ENCODE peak calls at places on chromosomes 5 and 9, in ten cellular contexts. B is stimulated activated CD4-positive, alpha-beta T cell treated with anti-CD3 and anti-CD28 coated beads, Interleukin-4, amount 100 ng/mL, for 1 hour; D is HL-60; V is HuH-7; L is iPS-NIHi11; P is NCI-H460; N is Calu3; Q is activated CD4-positive, alpha-beta T cell treated with anti-CD3 and anti-CD28 coated beads for 4 hours; F is MCF 10A; X is cardiac muscle cell. J is an unnamed sample.

GRCh38 chr9:133968428-133968827 is 23.7 kb downstream of the VAV2 start:
- DNase-seq in B (no peak), D (no peak), V (no peak), L (no peak), P (no peak), N (no peak), Q (no peak), F (no peak), X (no peak), J (no peak)

GRCh38 chr5:78549043-78549442 is 99.5 kb downstream of the LHFPL2 start:
- DNase-seq in B (no peak), D (peak), V (no peak), L (no peak), P (no peak), N (no peak), Q (no peak), F (no peak), X (peak), J (no peak)

GRCh38 chr5:51652980-51653379 is 269.7 kb downstream of the ISL1 start:
- DNase-seq in B (no peak), D (no peak), V (no peak), L (peak), P (no peak), N (peak), Q (no peak), F (peak), X (no peak), J (no peak)

GRCh38 chr9:105264380-105264779 is 19.9 kb downstream of the SLC44A1 start:
- DNase-seq in B (no peak), D (no peak), V (no peak), L (no peak), P (no peak), N (no peak), Q (no peak), F (peak), X (peak), J (no peak)

GRCh38 chr9:16179566-16179965 is 626.7 kb downstream of the CCDC171 start:
- DNase-seq in B (no peak), D (no peak), V (no peak), L (no peak), P (no peak), N (no peak), Q (no peak), F (no peak), X (no peak), J (no peak)

GRCh38 chr9:129673602-129674001 is 8.2 kb downstream of the PRRX2 start:
- DNase-seq in B (no peak), D (no peak), V (no peak), L (no peak), P (no peak), N (no peak), Q (no peak), F (no peak), X (no peak), J (no peak)

GRCh38 chr5:446864-447263 is 3.9 kb downstream of the EXOC3 start:
- DNase-seq in B (peak), D (no peak), V (peak), L (peak), P (peak), N (no peak), Q (no peak), F (peak), X (peak), J (no peak)

GRCh38 chr5:157607371-157608161 is 32.0 kb upstream of the ADAM19 start:
- DNase-seq in B (peak), D (no peak), V (no peak), L (no peak), P (peak), N (peak), Q (peak), F (peak), X (peak), J (peak)

GRCh38 chr5:167339205-167339604 is 952.2 kb upstream of the WWC1 start:
- DNase-seq in B (no peak), D (no peak), V (no peak), L (no peak), P (no peak), N (no peak), Q (no peak), F (no peak), X (no peak), J (no peak)

GRCh38 chr5:136275601-136276000 is 82.6 kb upstream of the SMIM32 start:
- DNase-seq in B (no peak), D (no peak), V (peak), L (no peak), P (no peak), N (no peak), Q (no peak), F (no peak), X (no peak), J (peak)

GRCh38 chr5:153960269-153961215 is 78.2 kb downstream of the FAM114A2 start:
- DNase-seq in B (no peak), D (no peak), V (no peak), L (no peak), P (no peak), N (no peak), Q (no peak), F (peak), X (peak), J (no peak)

GRCh38 chr5:170389250-170389902 is at the start of gene KCNMB1:
- DNase-seq in B (no peak), D (peak), V (no peak), L (peak), P (no peak), N (no peak), Q (no peak), F (no peak), X (no peak), J (no peak)

GRCh38 chr5:79495311-79495710 is 18.6 kb downstream of the HOMER1 start:
- DNase-seq in B (no peak), D (no peak), V (no peak), L (no peak), P (no peak), N (peak), Q (no peak), F (peak), X (no peak), J (no peak)

GRCh38 chr9:101369286-101369685 is 15.5 kb downstream of the BAAT start:
- DNase-seq in B (no peak), D (no peak), V (no peak), L (no peak), P (no peak), N (no peak), Q (no peak), F (no peak), X (peak), J (no peak)

GRCh38 chr9:26012797-26013594 is 334.8 kb upstream of the TUSC1 start:
- DNase-seq in B (no peak), D (peak), V (no peak), L (no peak), P (no peak), N (no peak), Q (no peak), F (peak), X (no peak), J (no peak)

GRCh38 chr5:126998201-126998631 is 32.1 kb downstream of the MARCHF3 start:
- DNase-seq in B (no peak), D (no peak), V (no peak), L (no peak), P (no peak), N (no peak), Q (no peak), F (no peak), X (peak), J (no peak)

GRCh38 chr5:150122158-150122510 is 33.5 kb downstream of the PDGFRB start:
- DNase-seq in B (no peak), D (peak), V (peak), L (peak), P (peak), N (peak), Q (no peak), F (peak), X (no peak), J (peak)

GRCh38 chr9:33227013-33227398 is 13.0 kb upstream of the SPINK4 start:
- DNase-seq in B (no peak), D (peak), V (no peak), L (no peak), P (no peak), N (no peak), Q (no peak), F (no peak), X (no peak), J (no peak)

GRCh38 chr9:110575952-110576351 is 3.6 kb downstream of the SVEP1 start:
- DNase-seq in B (no peak), D (no peak), V (no peak), L (no peak), P (no peak), N (no peak), Q (no peak), F (peak), X (peak), J (no peak)

GRCh38 chr9:116058421-116058820 is 95.2 kb upstream of the PAPPA start:
- DNase-seq in B (no peak), D (no peak), V (no peak), L (no peak), P (no peak), N (no peak), Q (no peak), F (peak), X (peak), J (no peak)

GRCh38 chr5:173764321-173765029 is 123.7 kb upstream of the CPEB4 start:
- DNase-seq in B (no peak), D (no peak), V (peak), L (peak), P (peak), N (peak), Q (no peak), F (peak), X (peak), J (peak)

GRCh38 chr9:135473972-135474543 is 5.5 kb upstream of the PPP1R26 start:
- DNase-seq in B (no peak), D (no peak), V (no peak), L (no peak), P (no peak), N (no peak), Q (no peak), F (no peak), X (no peak), J (no peak)

GRCh38 chr9:120655005-120655622 is 59.2 kb downstream of the MEGF9 start:
- DNase-seq in B (no peak), D (no peak), V (no peak), L (no peak), P (no peak), N (peak), Q (no peak), F (peak), X (peak), J (no peak)

GRCh38 chr9:8730618-8731017 is 931.0 kb upstream of the DMAC1 start:
- DNase-seq in B (no peak), D (no peak), V (no peak), L (no peak), P (no peak), N (no peak), Q (no peak), F (no peak), X (no peak), J (no peak)

GRCh38 chr5:135708481-135708880 is 126.0 kb upstream of the SLC25A48 start:
- DNase-seq in B (no peak), D (no peak), V (no peak), L (no peak), P (no peak), N (no peak), Q (no peak), F (no peak), X (no peak), J (no peak)

GRCh38 chr5:142551242-142552067 is 134.4 kb downstream of the FGF1 start:
- DNase-seq in B (no peak), D (no peak), V (no peak), L (peak), P (no peak), N (no peak), Q (no peak), F (no peak), X (no peak), J (no peak)

GRCh38 chr9:79708541-79708940 is 136.8 kb downstream of the TLE4 start:
- DNase-seq in B (no peak), D (no peak), V (no peak), L (no peak), P (no peak), N (no peak), Q (no peak), F (no peak), X (no peak), J (no peak)

GRCh38 chr5:71778678-71779276 is 59.7 kb downstream of the CARTPT start:
- DNase-seq in B (no peak), D (peak), V (no peak), L (peak), P (peak), N (peak), Q (no peak), F (peak), X (peak), J (no peak)